ENCODE peak calls at places on chromosomes 6 and 20, in five cellular contexts. G is fibroblast of mammary gland, A is A549, L is coronary artery, S is HFFc6. R is an unnamed sample.

GRCh38 chr6:149934249-149935156 is 7.3 kb upstream of the ULBP2 start:
- DNase-seq in G (peak), A (peak), L (peak), S (peak), R (peak)

GRCh38 chr6:137423444-137424168 is 70.6 kb downstream of the OLIG3 start:
- DNase-seq in G (no peak), A (no peak), L (no peak), S (no peak), R (no peak)

GRCh38 chr6:85132091-85132490 is 317.8 kb upstream of the NT5E start:
- DNase-seq in G (no peak), A (no peak), L (no peak), S (no peak), R (no peak)

GRCh38 chr6:101114703-101115102 is 233.6 kb upstream of the ASCC3 start:
- DNase-seq in G (peak), A (no peak), L (no peak), S (peak), R (peak)

GRCh38 chr6:109239918-109240321 is 142.3 kb downstream of the CD164 start:
- DNase-seq in G (no peak), A (no peak), L (no peak), S (no peak), R (no peak)

GRCh38 chr6:15901141-15902115 is 227.5 kb upstream of the MYLIP start:
- DNase-seq in G (no peak), A (no peak), L (no peak), S (no peak), R (peak)

GRCh38 chr20:437787-438486 is 24.4 kb downstream of the TBC1D20 start:
- DNase-seq in G (no peak), A (no peak), L (no peak), S (no peak), R (no peak)

GRCh38 chr20:32227744-32228688 is 20.3 kb downstream of the POFUT1 start:
- DNase-seq in G (no peak), A (no peak), L (no peak), S (no peak), R (no peak)

GRCh38 chr20:43751167-43752050 is 24.6 kb upstream of the GTSF1L start:
- DNase-seq in G (peak), A (no peak), L (no peak), S (peak), R (peak)

GRCh38 chr20:57787969-57788781 is 78.4 kb upstream of the PMEPA1 start:
- DNase-seq in G (no peak), A (no peak), L (no peak), S (no peak), R (no peak)

GRCh38 chr6:2853766-2854393 is 12.2 kb upstream of the SERPINB1 start:
- DNase-seq in G (peak), A (no peak), L (no peak), S (peak), R (peak)

GRCh38 chr6:52254731-52255378 is 10.6 kb upstream of the IL17F start:
- DNase-seq in G (no peak), A (no peak), L (no peak), S (no peak), R (no peak)

GRCh38 chr6:170296423-170296745 is 5.5 kb upstream of the DLL1 start:
- DNase-seq in G (no peak), A (no peak), L (no peak), S (no peak), R (no peak)

GRCh38 chr6:56101141-56101553 is 146.2 kb downstream of the COL21A1 start:
- DNase-seq in G (peak), A (peak), L (no peak), S (peak), R (no peak)

GRCh38 chr20:10580700-10581099 is 93.1 kb downstream of the JAG1 start:
- DNase-seq in G (no peak), A (no peak), L (no peak), S (no peak), R (no peak)

GRCh38 chr20:63317061-63317460 is 24.1 kb downstream of the COL20A1 start:
- DNase-seq in G (no peak), A (no peak), L (no peak), S (no peak), R (no peak)

GRCh38 chr20:19786311-19786710 is 28.3 kb downstream of the RIN2 start:
- DNase-seq in G (peak), A (no peak), L (no peak), S (peak), R (no peak)

GRCh38 chr20:42914302-42914701 is 275.4 kb downstream of the PTPRT start:
- DNase-seq in G (no peak), A (no peak), L (no peak), S (no peak), R (no peak)

GRCh38 chr6:75204222-75204958 is 1.5 kb downstream of the COL12A1 start:
- DNase-seq in G (peak), A (peak), L (peak), S (peak), R (peak)

GRCh38 chr6:75436869-75437268 is 56.7 kb downstream of the FILIP1 start:
- DNase-seq in G (peak), A (no peak), L (no peak), S (no peak), R (no peak)

GRCh38 chr6:78483546-78483945 is 383.8 kb upstream of the IRAK1BP1 start:
- DNase-seq in G (peak), A (no peak), L (no peak), S (no peak), R (no peak)

GRCh38 chr20:11716239-11716944 is 201.3 kb upstream of the BTBD3 start:
- DNase-seq in G (peak), A (peak), L (no peak), S (peak), R (no peak)

GRCh38 chr6:17580518-17581048 is 19.5 kb upstream of the FAM8A1 start:
- DNase-seq in G (peak), A (no peak), L (no peak), S (no peak), R (no peak)

GRCh38 chr20:33648396-33649004 is 13.6 kb upstream of the C20orf144 start:
- DNase-seq in G (peak), A (no peak), L (peak), S (no peak), R (no peak)

GRCh38 chr20:10713161-10713560 is 39.4 kb upstream of the JAG1 start:
- DNase-seq in G (no peak), A (no peak), L (no peak), S (no peak), R (no peak)

GRCh38 chr6:157236040-157236725 is 87.1 kb downstream of the TMEM242 start:
- DNase-seq in G (no peak), A (no peak), L (peak), S (no peak), R (peak)

GRCh38 chr20:9550283-9550682 is 35.9 kb downstream of the LAMP5 start:
- DNase-seq in G (no peak), A (no peak), L (no peak), S (no peak), R (no peak)

GRCh38 chr6:13454286-13455221 is 32.8 kb downstream of the GFOD1 start:
- DNase-seq in G (peak), A (no peak), L (no peak), S (no peak), R (peak)

GRCh38 chr20:58712823-58713731 is 20.5 kb downstream of the NPEPL1 start:
- DNase-seq in G (no peak), A (no peak), L (peak), S (no peak), R (no peak)

GRCh38 chr6:3383525-3383924 is 73.3 kb downstream of the SLC22A23 start:
- DNase-seq in G (peak), A (no peak), L (no peak), S (no peak), R (peak)

GRCh38 chr20:35895476-35895875 is 58.8 kb downstream of the SCAND1 start:
- DNase-seq in G (no peak), A (no peak), L (no peak), S (no peak), R (no peak)

GRCh38 chr20:41148956-41149355 is 11.6 kb downstream of the PLCG1 start:
- DNase-seq in G (no peak), A (no peak), L (no peak), S (no peak), R (no peak)

GRCh38 chr6:106290954-106291353 is 34.6 kb downstream of the ATG5 start:
- DNase-seq in G (no peak), A (no peak), L (no peak), S (no peak), R (no peak)

GRCh38 chr6:68726307-68726706 is 91.2 kb downstream of the ADGRB3 start:
- DNase-seq in G (no peak), A (no peak), L (no peak), S (no peak), R (no peak)

GRCh38 chr6:52162940-52163908 is 23.0 kb upstream of the IL17A start:
- DNase-seq in G (peak), A (peak), L (no peak), S (peak), R (peak)

GRCh38 chr6:154386848-154387717 is 30.5 kb upstream of the IPCEF1 start:
- DNase-seq in G (peak), A (no peak), L (no peak), S (peak), R (no peak)

GRCh38 chr6:35492664-35493284 is 4.1 kb downstream of the TEAD3 start:
- DNase-seq in G (no peak), A (no peak), L (no peak), S (no peak), R (no peak)

DNA sequence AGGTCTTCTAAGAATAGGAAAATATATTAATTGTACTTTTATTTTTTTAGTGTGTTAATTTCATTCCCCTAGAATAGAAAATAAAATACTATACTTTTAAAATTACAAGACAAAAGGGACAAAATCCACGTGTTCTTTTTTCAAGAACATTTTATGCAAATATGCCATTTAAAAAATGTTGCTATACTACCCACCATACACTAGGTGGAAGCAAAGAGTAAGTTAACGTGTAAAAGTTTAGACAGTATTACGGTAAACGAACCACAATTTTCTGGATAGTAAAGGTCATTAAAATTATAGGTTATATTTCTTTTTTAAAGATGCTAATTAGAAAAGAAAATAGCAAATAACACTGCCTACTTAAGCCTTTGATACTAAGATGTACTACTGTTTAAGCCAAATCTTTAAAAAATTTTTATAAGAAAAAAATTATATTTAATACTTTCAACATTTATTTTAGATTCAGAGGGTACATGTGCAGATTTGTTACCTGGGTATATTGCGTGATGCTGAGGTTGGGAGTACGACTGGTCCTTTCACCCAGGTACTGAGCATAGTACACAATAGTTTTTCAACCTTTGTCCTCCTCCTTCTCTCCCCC is 287.6 kb downstream of the PHF3 start:
- DNase-seq in G (peak), A (peak), L (no peak), S (peak), R (peak)
- TF ChIP-seq CTCF in G (peak), A (peak), L (no peak), S (peak), R (peak)

GRCh38 chr6:7745942-7746341 is 20.0 kb downstream of the BMP6 start:
- DNase-seq in G (no peak), A (no peak), L (no peak), S (no peak), R (no peak)

GRCh38 chr6:7737867-7738266 is 12.0 kb downstream of the BMP6 start:
- DNase-seq in G (no peak), A (no peak), L (no peak), S (no peak), R (no peak)

GRCh38 chr6:7747016-7747415 is 21.1 kb downstream of the BMP6 start:
- DNase-seq in G (no peak), A (no peak), L (no peak), S (no peak), R (no peak)

GRCh38 chr6:7747433-7747832 is 21.5 kb downstream of the BMP6 start:
- DNase-seq in G (no peak), A (no peak), L (no peak), S (no peak), R (no peak)

GRCh38 chr6:7742214-7742613 is 16.3 kb downstream of the BMP6 start:
- DNase-seq in G (no peak), A (no peak), L (no peak), S (no peak), R (no peak)
- TF ChIP-seq CTCF in G (no peak), A (no peak), L (no peak), S (no peak), R (no peak)

GRCh38 chr6:121319112-121319553 is 15.1 kb downstream of the TBC1D32 start:
- DNase-seq in G (peak), A (peak), L (no peak), S (no peak), R (no peak)
- TF ChIP-seq CTCF in G (peak), A (peak), L (no peak), S (peak), R (peak)

GRCh38 chr6:158595223-158595622 is 35.3 kb downstream of the TMEM181 start:
- DNase-seq in G (peak), A (no peak), L (no peak), S (no peak), R (no peak)
- TF ChIP-seq CTCF in G (peak), A (no peak), L (no peak), S (peak), R (no peak)

GRCh38 chr6:90296346-90297123 is at the start of gene BACH2:
- DNase-seq in G (peak), A (peak), L (peak), S (peak), R (peak)

GRCh38 chr6:90294614-90294988 is 2.0 kb downstream of the BACH2 start:
- DNase-seq in G (no peak), A (no peak), L (no peak), S (no peak), R (no peak)

GRCh38 chr6:90294989-90295853 is 1.4 kb downstream of the BACH2 start:
- DNase-seq in G (peak), A (no peak), L (peak), S (no peak), R (peak)

GRCh38 chr6:90297124-90297865 is 652 bp upstream of the BACH2 start:
- DNase-seq in G (no peak), A (no peak), L (no peak), S (no peak), R (no peak)

GRCh38 chr6:90295854-90296345 is 743 bp downstream of the BACH2 start:
- DNase-seq in G (peak), A (peak), L (peak), S (peak), R (peak)
- TF ChIP-seq CTCF in G (no peak), A (no peak), L (no peak), S (no peak), R (no peak)

DNA sequence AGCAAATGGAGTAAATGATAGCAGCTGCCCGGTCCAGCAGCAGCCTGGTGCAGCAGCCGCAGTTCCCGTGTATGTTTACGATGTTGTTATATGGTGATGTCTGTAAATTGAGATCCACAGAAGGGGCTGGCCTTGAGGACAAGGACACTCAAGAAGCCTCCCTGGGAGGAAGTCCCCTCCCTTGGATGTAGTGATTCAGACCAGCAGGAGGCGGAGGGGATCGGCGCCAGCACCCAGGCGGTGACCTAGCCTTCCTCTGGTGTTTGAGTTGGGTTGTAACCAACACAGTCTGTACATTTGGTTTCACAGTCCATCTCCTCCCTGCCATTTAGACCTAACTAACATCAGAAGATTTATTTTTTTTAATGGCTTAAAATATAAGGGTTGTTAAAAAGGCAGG is 187.8 kb downstream of the SYNDIG1 start:
- DNase-seq in G (peak), A (peak), L (no peak), S (no peak), R (no peak)
- TF ChIP-seq CTCF in G (peak), A (no peak), L (no peak), S (no peak), R (no peak)

R was measured in GM13977.